ENCODE peak calls at places on chromosomes 1 and 21, in six cellular contexts. One of them, this sample, is unnamed.

GRCh38 chr21:17352937-17353655 is 159.7 kb upstream of the CXADR start:
- DNase-seq in neural progenitor cell: no peak
- DNase-seq in left lung: no peak
- DNase-seq in fibroblast of lung: no peak
- DNase-seq in H1: no peak
- DNase-seq in CD8-positive, alpha-beta T cell: no peak
- DNase-seq in this sample: no peak

GRCh38 chr1:164579346-164579745 is 20.4 kb downstream of the PBX1 start:
- DNase-seq in CD8-positive, alpha-beta T cell: no peak
- DNase-seq in H1: no peak
- DNase-seq in neural progenitor cell: no peak
- DNase-seq in left lung: no peak
- DNase-seq in fibroblast of lung: no peak
- DNase-seq in this sample: no peak

GRCh38 chr21:25934130-25934529 is 199.4 kb downstream of the GABPA start:
- DNase-seq in neural progenitor cell: no peak
- DNase-seq in fibroblast of lung: peak; percentile 63
- DNase-seq in H1: no peak
- DNase-seq in CD8-positive, alpha-beta T cell: no peak
- DNase-seq in left lung: no peak
- DNase-seq in this sample: no peak

GRCh38 chr1:183043254-183043653 is 20.0 kb downstream of the LAMC1 start:
- DNase-seq in fibroblast of lung: no peak
- DNase-seq in left lung: no peak
- DNase-seq in H1: no peak
- DNase-seq in CD8-positive, alpha-beta T cell: no peak
- DNase-seq in neural progenitor cell: no peak
- DNase-seq in this sample: no peak

GRCh38 chr1:95035536-95035935 is 37.2 kb downstream of the ALG14 start:
- DNase-seq in CD8-positive, alpha-beta T cell: no peak
- DNase-seq in fibroblast of lung: peak; percentile 94
- DNase-seq in left lung: no peak
- DNase-seq in H1: no peak
- DNase-seq in neural progenitor cell: no peak
- DNase-seq in this sample: no peak

GRCh38 chr1:197393105-197393504 is 125.1 kb downstream of the CRB1 start:
- DNase-seq in CD8-positive, alpha-beta T cell: no peak
- DNase-seq in left lung: no peak
- DNase-seq in fibroblast of lung: peak; percentile 22
- DNase-seq in H1: no peak
- DNase-seq in neural progenitor cell: no peak
- DNase-seq in this sample: no peak

GRCh38 chr1:186502087-186502486 is 41.2 kb upstream of the PDC start:
- DNase-seq in CD8-positive, alpha-beta T cell: no peak
- DNase-seq in left lung: no peak
- DNase-seq in fibroblast of lung: no peak
- DNase-seq in neural progenitor cell: no peak
- DNase-seq in H1: no peak
- DNase-seq in this sample: no peak

GRCh38 chr1:171422489-171422888 is 62.8 kb upstream of the PRRC2C start:
- DNase-seq in fibroblast of lung: peak; percentile 45
- DNase-seq in CD8-positive, alpha-beta T cell: no peak
- DNase-seq in H1: no peak
- DNase-seq in neural progenitor cell: no peak
- DNase-seq in left lung: no peak
- DNase-seq in this sample: no peak

GRCh38 chr1:176877557-176877956 is 287.0 kb downstream of the ASTN1 start:
- DNase-seq in H1: no peak
- DNase-seq in neural progenitor cell: no peak
- DNase-seq in CD8-positive, alpha-beta T cell: no peak
- DNase-seq in fibroblast of lung: no peak
- DNase-seq in left lung: no peak
- DNase-seq in this sample: no peak

GRCh38 chr1:164772635-164773034 is 213.7 kb downstream of the PBX1 start:
- DNase-seq in H1: no peak
- DNase-seq in left lung: peak; percentile 81
- DNase-seq in neural progenitor cell: no peak
- DNase-seq in CD8-positive, alpha-beta T cell: no peak
- DNase-seq in fibroblast of lung: peak; percentile 88
- DNase-seq in this sample: no peak

GRCh38 chr1:205766038-205766437 is 9.2 kb downstream of the RAB29 start:
- DNase-seq in left lung: no peak
- DNase-seq in fibroblast of lung: no peak
- DNase-seq in H1: no peak
- DNase-seq in neural progenitor cell: no peak
- DNase-seq in CD8-positive, alpha-beta T cell: no peak
- DNase-seq in this sample: no peak

GRCh38 chr1:67429528-67430357 is 459 bp downstream of the SERBP1 start:
- DNase-seq in left lung: no peak
- DNase-seq in CD8-positive, alpha-beta T cell: peak; percentile 52
- DNase-seq in fibroblast of lung: no peak
- DNase-seq in H1: no peak
- DNase-seq in neural progenitor cell: peak; percentile 56
- DNase-seq in this sample: no peak

GRCh38 chr1:237197470-237198425 is 155.8 kb downstream of the RYR2 start:
- DNase-seq in CD8-positive, alpha-beta T cell: no peak
- DNase-seq in H1: no peak
- DNase-seq in fibroblast of lung: peak; percentile 55
- DNase-seq in left lung: no peak
- DNase-seq in neural progenitor cell: no peak
- DNase-seq in this sample: no peak

GRCh38 chr21:27555996-27556395 is 589.1 kb upstream of the ADAMTS5 start:
- DNase-seq in neural progenitor cell: no peak
- DNase-seq in CD8-positive, alpha-beta T cell: no peak
- DNase-seq in left lung: no peak
- DNase-seq in H1: no peak
- DNase-seq in fibroblast of lung: no peak
- DNase-seq in this sample: no peak

GRCh38 chr1:46718340-46718726 is 581 bp downstream of the EFCAB14 start:
- DNase-seq in H1: no peak
- DNase-seq in CD8-positive, alpha-beta T cell: no peak
- DNase-seq in fibroblast of lung: no peak
- DNase-seq in left lung: no peak
- DNase-seq in neural progenitor cell: no peak
- DNase-seq in this sample: no peak

GRCh38 chr1:30750751-30751291 is 6.8 kb downstream of the LAPTM5 start:
- DNase-seq in CD8-positive, alpha-beta T cell: no peak
- DNase-seq in fibroblast of lung: no peak
- DNase-seq in left lung: no peak
- DNase-seq in neural progenitor cell: no peak
- DNase-seq in H1: no peak
- DNase-seq in this sample: no peak
- H3K4me3 ChIP-seq in CD8-positive, alpha-beta T cell: peak overlapping the region; percentile 40
- H3K4me3 ChIP-seq in fibroblast of lung: no peak overlapping the region
- H3K4me3 ChIP-seq in left lung: peak overlapping the region; percentile 2
- H3K4me3 ChIP-seq in neural progenitor cell: no peak overlapping the region
- H3K4me3 ChIP-seq in H1: no peak overlapping the region
- H3K4me3 ChIP-seq in this sample: no peak overlapping the region

GRCh38 chr1:54225986-54226559 is 26.1 kb downstream of the MRPL37 start:
- DNase-seq in fibroblast of lung: no peak
- DNase-seq in left lung: no peak
- DNase-seq in H1: no peak
- DNase-seq in neural progenitor cell: no peak
- DNase-seq in CD8-positive, alpha-beta T cell: no peak
- DNase-seq in this sample: no peak
- H3K27ac ChIP-seq in fibroblast of lung: no peak overlapping the region
- H3K27ac ChIP-seq in left lung: no peak overlapping the region
- H3K27ac ChIP-seq in H1: no peak overlapping the region
- H3K27ac ChIP-seq in neural progenitor cell: no peak overlapping the region
- H3K27ac ChIP-seq in CD8-positive, alpha-beta T cell: no peak overlapping the region
- H3K27ac ChIP-seq in this sample: no peak overlapping the region

DNA sequence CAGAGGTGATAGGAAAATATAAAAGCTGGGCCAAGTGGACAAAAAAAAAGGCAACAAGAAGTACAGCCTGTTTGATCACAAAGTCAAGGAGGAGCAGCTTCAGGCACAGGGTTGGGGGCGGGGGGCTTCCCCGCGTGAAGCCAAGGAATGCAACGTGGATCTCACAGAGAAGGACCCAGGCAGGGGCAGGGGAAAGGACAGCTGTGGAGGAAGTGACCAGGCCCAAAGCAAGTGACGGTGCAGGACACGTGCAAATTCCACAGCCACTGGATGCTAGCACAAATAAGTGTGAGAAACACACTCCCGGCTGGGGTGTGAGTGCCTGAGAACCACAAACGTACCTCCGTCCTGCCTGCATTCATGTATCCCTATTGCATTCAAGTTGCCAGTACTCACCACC is 77.7 kb upstream of the DSCAM start:
- DNase-seq in H1: no peak
- DNase-seq in left lung: no peak
- DNase-seq in neural progenitor cell: no peak
- DNase-seq in CD8-positive, alpha-beta T cell: no peak
- DNase-seq in fibroblast of lung: no peak
- DNase-seq in this sample: no peak
- H3K4me1 ChIP-seq in H1: peaks cover 14% of the 10 kb centered on the region
- H3K4me1 ChIP-seq in left lung: no peaks in the 10 kb centered on the region
- H3K4me1 ChIP-seq in neural progenitor cell: no peaks in the 10 kb centered on the region
- H3K4me1 ChIP-seq in CD8-positive, alpha-beta T cell: no peaks in the 10 kb centered on the region
- H3K4me1 ChIP-seq in fibroblast of lung: no peaks in the 10 kb centered on the region
- H3K4me1 ChIP-seq in this sample: peaks cover 3% of the 10 kb centered on the region

DNA sequence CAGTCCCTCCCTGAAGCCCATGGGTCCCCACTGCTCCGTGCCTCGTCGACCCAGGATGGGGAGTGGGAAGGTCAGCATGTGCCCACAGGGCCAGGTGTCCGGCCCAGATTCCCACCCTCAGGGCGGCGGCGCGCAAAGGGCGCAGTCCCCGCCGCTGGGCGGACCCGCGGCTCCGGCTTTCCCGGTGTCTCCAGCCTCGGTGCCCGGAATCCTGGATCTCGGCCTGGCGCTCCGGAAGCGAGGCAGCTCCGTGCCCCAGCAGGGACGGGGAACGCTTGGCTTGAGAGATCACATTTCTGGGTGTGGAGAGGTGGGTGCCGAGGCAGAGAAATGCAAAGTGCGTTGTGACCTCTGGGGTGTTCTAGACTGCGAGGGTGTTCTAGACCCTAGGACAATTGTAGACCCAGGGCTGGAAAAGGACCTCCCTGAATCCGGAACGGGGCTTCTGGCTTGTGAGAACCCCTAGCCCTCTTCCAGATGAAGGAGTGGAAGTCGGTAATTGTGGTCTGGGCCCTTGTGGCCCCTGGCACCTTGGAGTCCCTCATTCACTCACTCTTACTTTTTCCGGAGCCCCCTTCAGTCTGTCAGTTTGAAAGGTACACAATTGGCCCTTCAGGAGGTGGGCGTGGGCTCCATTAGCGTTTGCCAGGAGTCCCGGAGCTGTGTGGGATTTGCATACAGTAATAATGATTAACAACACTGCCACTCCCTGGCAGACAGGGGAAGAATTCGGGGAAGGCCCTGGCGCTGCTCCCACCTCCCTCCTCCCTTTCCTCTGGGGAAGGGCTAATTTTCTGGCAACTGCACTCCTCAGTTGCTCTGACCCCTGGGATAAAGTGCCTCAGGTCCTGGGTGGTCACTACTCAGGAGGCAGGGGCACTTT is 1.7 kb upstream of the KCND3 start:
- DNase-seq in left lung: peak; percentile 71
- DNase-seq in CD8-positive, alpha-beta T cell: no peak
- DNase-seq in H1: peak; percentile 33
- DNase-seq in fibroblast of lung: peak; percentile 8
- DNase-seq in neural progenitor cell: peak; percentile 87
- DNase-seq in this sample: peak; percentile 37
- H3K4me3 ChIP-seq in left lung: peak overlapping the region; percentile 47
- H3K4me3 ChIP-seq in CD8-positive, alpha-beta T cell: no peak overlapping the region
- H3K4me3 ChIP-seq in H1: peak overlapping the region; percentile 27
- H3K4me3 ChIP-seq in fibroblast of lung: no peak overlapping the region
- H3K4me3 ChIP-seq in neural progenitor cell: peak overlapping the region; percentile 65
- H3K4me3 ChIP-seq in this sample: peak overlapping the region; percentile 30